ENCODE peak calls at places on chromosome 21, in six cellular contexts. Q is activated T-cell treated with anti-CD3 and anti-CD28 coated beads for 24 hours; V is hepatic stellate cell; K is anterior cingulate cortex; Z is activated CD4-positive, CD25-positive, alpha-beta regulatory T cell; G is effector memory CD4-positive, alpha-beta T cell. O is an unnamed sample.

GRCh38 chr21:44880762-44881585 is 7.5 kb upstream of the PTTG1IP start:
- DNase-seq in Q (no peak), Z (no peak), K (no peak), V (peak), G (peak), O (peak)

GRCh38 chr21:46000731-46001641 is 19.4 kb downstream of the COL6A1 start:
- DNase-seq in G (no peak), V (no peak), Q (no peak), K (no peak), Z (no peak), O (no peak)

GRCh38 chr21:14685568-14685967 is 139.5 kb upstream of the SAMSN1 start:
- DNase-seq in Q (no peak), K (no peak), G (no peak), Z (no peak), V (no peak), O (no peak)

GRCh38 chr21:35683620-35684019 is 376.7 kb downstream of the SETD4 start:
- DNase-seq in Z (no peak), Q (no peak), V (no peak), G (no peak), K (no peak), O (no peak)

GRCh38 chr21:15061747-15062146 is 3.1 kb downstream of the NRIP1 start:
- DNase-seq in G (no peak), Z (no peak), V (no peak), Q (no peak), K (no peak), O (no peak)

GRCh38 chr21:39660191-39660590 is 47.5 kb downstream of the B3GALT5 start:
- DNase-seq in K (no peak), V (no peak), Z (no peak), Q (no peak), G (no peak), O (no peak)

GRCh38 chr21:42411197-42411869 is 7.6 kb downstream of the UBASH3A start:
- DNase-seq in V (no peak), Z (no peak), Q (no peak), K (no peak), G (no peak), O (no peak)

GRCh38 chr21:28540514-28540913 is 452.2 kb downstream of the LTN1 start:
- DNase-seq in V (peak), Q (no peak), G (no peak), K (no peak), Z (no peak), O (peak)

GRCh38 chr21:33437140-33437539 is 33.9 kb downstream of the IFNGR2 start:
- DNase-seq in K (no peak), G (no peak), Z (no peak), V (no peak), Q (no peak), O (no peak)

GRCh38 chr21:21612446-21612845 is 614.2 kb downstream of the NCAM2 start:
- DNase-seq in G (no peak), V (peak), Q (no peak), K (no peak), Z (no peak), O (peak)

GRCh38 chr21:46503922-46504539 is 45.3 kb downstream of the DIP2A start:
- DNase-seq in V (no peak), Q (no peak), K (no peak), Z (no peak), G (no peak), O (no peak)

GRCh38 chr21:44647222-44647552 is 973 bp downstream of the KRTAP10-11 start:
- DNase-seq in Q (no peak), V (no peak), Z (no peak), G (no peak), K (no peak), O (no peak)

GRCh38 chr21:26684866-26685265 is 111.8 kb upstream of the CYYR1 start:
- DNase-seq in V (no peak), G (no peak), Q (no peak), Z (no peak), K (no peak), O (no peak)

GRCh38 chr21:20257052-20257451 is 741.2 kb upstream of the NCAM2 start:
- DNase-seq in G (no peak), Z (no peak), V (no peak), Q (no peak), K (no peak), O (no peak)

GRCh38 chr21:40616377-40616704 is 230.6 kb downstream of the DSCAM start:
- DNase-seq in G (no peak), V (no peak), K (no peak), Q (no peak), Z (no peak), O (no peak)

GRCh38 chr21:38293113-38293512 is 36.3 kb downstream of the KCNJ15 start:
- DNase-seq in V (no peak), K (no peak), Q (no peak), Z (no peak), G (no peak), O (no peak)

GRCh38 chr21:32412162-32412997 is at the start of gene EVA1C:
- DNase-seq in V (no peak), G (peak), Z (peak), K (peak), Q (peak), O (peak)

GRCh38 chr21:33308586-33309490 is 15.9 kb upstream of the IFNAR1 start:
- DNase-seq in K (no peak), V (no peak), Z (no peak), Q (no peak), G (no peak), O (no peak)

GRCh38 chr21:37582613-37583012 is 216.0 kb downstream of the DYRK1A start:
- DNase-seq in V (peak), Z (no peak), G (no peak), K (no peak), Q (no peak), O (peak)

GRCh38 chr21:26818911-26819310 is 26.3 kb downstream of the ADAMTS1 start:
- DNase-seq in G (no peak), V (no peak), K (no peak), Z (no peak), Q (no peak), O (no peak)

GRCh38 chr21:31282095-31282709 is 61.9 kb downstream of the TIAM1 start:
- DNase-seq in K (no peak), V (peak), Z (no peak), Q (no peak), G (no peak), O (peak)

GRCh38 chr21:35850029-35850428 is 210.3 kb downstream of the SETD4 start:
- DNase-seq in Q (no peak), V (peak), K (no peak), Z (no peak), G (no peak), O (no peak)

GRCh38 chr21:34054259-34054658 is 19.1 kb upstream of the MRPS6 start:
- DNase-seq in G (no peak), K (no peak), V (no peak), Z (no peak), Q (no peak), O (no peak)

GRCh38 chr21:42021751-42022430 is 11.7 kb upstream of the ZBTB21 start:
- DNase-seq in Q (no peak), V (no peak), G (no peak), Z (no peak), K (no peak), O (no peak)

GRCh38 chr21:45320261-45320990 is 32.7 kb upstream of the POFUT2 start:
- DNase-seq in Q (no peak), K (no peak), V (no peak), G (no peak), Z (no peak), O (no peak)

GRCh38 chr21:30719401-30719800 is 824 bp upstream of the KRTAP21-3 start:
- DNase-seq in V (no peak), Q (no peak), K (no peak), G (no peak), Z (no peak), O (peak)

GRCh38 chr21:36120304-36120902 is 14.5 kb upstream of the CBR3 start:
- DNase-seq in G (no peak), V (no peak), Q (no peak), K (no peak), Z (no peak), O (no peak)

GRCh38 chr21:42781150-42781980 is 98.0 kb downstream of the WDR4 start:
- DNase-seq in K (peak), Q (no peak), Z (no peak), V (no peak), G (no peak), O (no peak)

GRCh38 chr21:33383056-33383888 is 19.9 kb upstream of the IFNGR2 start:
- DNase-seq in K (no peak), Q (peak), G (peak), V (peak), Z (peak), O (peak)

GRCh38 chr21:35026617-35027557 is 22.2 kb downstream of the RUNX1 start:
- DNase-seq in K (peak), G (peak), Z (peak), Q (peak), V (no peak), O (no peak)

O was measured in NCI-H226.